ENCODE peak calls at places on chromosome 15, in six cellular contexts. S is H1, Y is GM23338, Q is HCT116, G is spleen, E is endothelial cell of umbilical vein. K is an unnamed sample.

GRCh38 chr15:40239671-40240618 is 1.1 kb downstream of the PAK6 start:
- DNase-seq in Q (no peak), S (no peak), Y (peak), G (peak), E (no peak), K (no peak)

GRCh38 chr15:76062282-76062681 is 2.5 kb downstream of the TMEM266 start:
- DNase-seq in Y (no peak), G (no peak), S (no peak), E (no peak), Q (no peak), K (no peak)

GRCh38 chr15:48914717-48915116 is 36.8 kb downstream of the EID1 start:
- DNase-seq in Q (no peak), G (no peak), S (no peak), Y (no peak), E (no peak), K (no peak)

GRCh38 chr15:63514533-63514943 is 10.1 kb downstream of the USP3 start:
- DNase-seq in S (no peak), E (peak), Y (no peak), Q (no peak), G (no peak), K (peak)

GRCh38 chr15:76866716-76867321 is 38.3 kb downstream of the SCAPER start:
- DNase-seq in G (no peak), S (no peak), Y (peak), Q (peak), E (peak), K (peak)

GRCh38 chr15:86362556-86362955 is 282.9 kb downstream of the AGBL1 start:
- DNase-seq in G (no peak), E (no peak), S (no peak), Y (no peak), Q (no peak), K (no peak)

GRCh38 chr15:91055548-91056331 is 33.3 kb upstream of the VPS33B start:
- DNase-seq in Q (peak), Y (peak), S (peak), E (peak), G (no peak), K (peak)

GRCh38 chr15:75140080-75140879 is 61.4 kb upstream of the C15orf39 start:
- DNase-seq in Y (no peak), G (no peak), E (peak), Q (no peak), S (no peak), K (no peak)

GRCh38 chr15:94306700-94307650 is 75.6 kb downstream of the MCTP2 start:
- DNase-seq in G (no peak), S (no peak), Y (no peak), Q (no peak), E (no peak), K (no peak)

GRCh38 chr15:57708047-57708446 is 1.5 kb downstream of the POLR2M start:
- DNase-seq in E (peak), G (no peak), Y (no peak), Q (no peak), S (no peak), K (no peak)

GRCh38 chr15:38690737-38691332 is 126.2 kb upstream of the RASGRP1 start:
- DNase-seq in S (peak), G (no peak), Y (peak), E (peak), Q (peak), K (no peak)

GRCh38 chr15:55587321-55588069 is 650 bp downstream of the PYGO1 start:
- DNase-seq in Y (peak), Q (no peak), S (no peak), G (no peak), E (peak), K (no peak)

GRCh38 chr15:45253330-45253729 is 1.3 kb downstream of the SLC28A2 start:
- DNase-seq in Q (no peak), Y (peak), E (no peak), S (no peak), G (no peak), K (no peak)

GRCh38 chr15:67103869-67104268 is 38.5 kb downstream of the SMAD3 start:
- DNase-seq in S (no peak), G (peak), Q (no peak), E (peak), Y (no peak), K (no peak)

GRCh38 chr15:26372712-26373111 is 400.2 kb downstream of the GABRB3 start:
- DNase-seq in G (no peak), Y (peak), S (no peak), Q (no peak), E (no peak), K (no peak)

GRCh38 chr15:82851981-82852511 is 42.6 kb downstream of the WHAMM start:
- DNase-seq in G (no peak), Q (no peak), E (no peak), Y (no peak), S (no peak), K (no peak)

GRCh38 chr15:93035953-93036810 is 52.8 kb downstream of the RGMA start:
- DNase-seq in G (peak), Q (peak), S (no peak), E (peak), Y (peak), K (no peak)

GRCh38 chr15:100768501-100768931 is 111.1 kb upstream of the ALDH1A3 start:
- DNase-seq in G (peak), S (no peak), E (no peak), Q (no peak), Y (no peak), K (no peak)

GRCh38 chr15:88623061-88623460 is 1.9 kb downstream of the AEN start:
- DNase-seq in S (no peak), Y (no peak), Q (peak), G (no peak), E (peak), K (peak)

GRCh38 chr15:77983091-77983707 is 94.3 kb downstream of the TBC1D2B start:
- DNase-seq in Y (no peak), Q (no peak), E (no peak), S (no peak), G (no peak), K (no peak)

GRCh38 chr15:59794229-59794886 is 105.2 kb upstream of the BNIP2 start:
- DNase-seq in E (no peak), S (no peak), G (no peak), Y (no peak), Q (no peak), K (no peak)

GRCh38 chr15:58019503-58020376 is 45.8 kb downstream of the ALDH1A2 start:
- DNase-seq in E (peak), Y (no peak), S (no peak), Q (no peak), G (no peak), K (no peak)

GRCh38 chr15:90750186-90750585 is 33.0 kb downstream of the BLM start:
- DNase-seq in Q (no peak), S (no peak), Y (no peak), E (no peak), G (no peak), K (no peak)

GRCh38 chr15:40155270-40155910 is 5.5 kb upstream of the BUB1B start:
- DNase-seq in E (no peak), G (no peak), S (peak), Q (no peak), Y (peak), K (no peak)

GRCh38 chr15:66721501-66721937 is 19.5 kb downstream of the SMAD6 start:
- DNase-seq in Y (no peak), E (no peak), G (peak), S (no peak), Q (no peak), K (no peak)

GRCh38 chr15:33639968-33640367 is 328.3 kb upstream of the CHRM5 start:
- DNase-seq in E (no peak), S (no peak), Q (no peak), Y (no peak), G (no peak), K (no peak)

GRCh38 chr15:43550527-43551363 is 33.3 kb downstream of the MAP1A start:
- DNase-seq in S (no peak), Q (no peak), Y (no peak), E (no peak), G (no peak), K (no peak)

GRCh38 chr15:75680007-75680789 is 32.5 kb downstream of the CSPG4 start:
- DNase-seq in Y (peak), E (no peak), Q (no peak), G (no peak), S (no peak), K (no peak)

GRCh38 chr15:88803241-88803919 is at the start of gene ACAN:
- DNase-seq in Y (peak), E (no peak), S (no peak), G (no peak), Q (no peak), K (no peak)

GRCh38 chr15:22954798-22955543 is 25.2 kb downstream of the CYFIP1 start:
- DNase-seq in Q (no peak), S (no peak), E (no peak), G (peak), Y (no peak), K (no peak)

GRCh38 chr15:63551400-63551799 is 45.8 kb upstream of the FBXL22 start:
- DNase-seq in E (peak), S (no peak), Q (no peak), G (no peak), Y (no peak), K (no peak)

GRCh38 chr15:75227663-75228280 is 26.1 kb downstream of the C15orf39 start:
- DNase-seq in Y (no peak), S (no peak), Q (no peak), G (peak), E (no peak), K (no peak)

GRCh38 chr15:100877551-100877950 is 2.1 kb upstream of the ALDH1A3 start:
- DNase-seq in S (no peak), E (no peak), Q (peak), G (no peak), Y (no peak), K (no peak)

GRCh38 chr15:53580371-53580770 is 179.1 kb downstream of the WDR72 start:
- DNase-seq in S (no peak), G (no peak), Q (no peak), E (peak), Y (no peak), K (no peak)

GRCh38 chr15:65525622-65526021 is 4.6 kb upstream of the HACD3 start:
- DNase-seq in S (no peak), Q (no peak), Y (no peak), G (no peak), E (peak), K (no peak)

GRCh38 chr15:75577401-75578205 is 1.5 kb downstream of the PTPN9 start:
- DNase-seq in E (peak), Y (peak), Q (no peak), S (no peak), G (no peak), K (no peak)

GRCh38 chr15:43516185-43516584 is 1.2 kb upstream of the MAP1A start:
- DNase-seq in Y (no peak), S (no peak), Q (no peak), E (no peak), G (no peak), K (no peak)

GRCh38 chr15:85095566-85095965 is 113.9 kb downstream of the PDE8A start:
- DNase-seq in Q (no peak), Y (no peak), S (no peak), G (no peak), E (no peak), K (no peak)

GRCh38 chr15:22913646-22914380 is 66.4 kb downstream of the CYFIP1 start:
- DNase-seq in Y (no peak), S (no peak), E (no peak), Q (no peak), G (peak), K (no peak)

DNA sequence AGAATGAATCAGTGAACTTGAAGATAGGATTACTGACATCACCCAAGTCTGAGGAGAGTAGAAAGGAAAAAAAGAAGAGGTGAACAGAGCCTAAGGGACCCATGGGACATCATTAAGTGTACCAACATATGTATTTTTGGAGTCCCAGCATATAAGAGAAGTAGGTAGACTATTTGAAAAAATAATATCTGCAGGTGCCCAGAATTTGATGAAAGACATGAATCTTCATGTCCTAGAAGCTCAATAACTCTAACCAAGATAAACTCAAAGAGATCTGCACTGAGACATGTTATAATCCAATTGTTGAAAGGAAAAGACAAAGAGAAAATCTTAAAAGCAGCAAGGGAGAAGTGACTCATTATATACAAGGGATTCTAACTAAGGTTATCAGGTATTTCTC is 39.0 kb downstream of the SPESP1 start:
- DNase-seq in Y (no peak), Q (no peak), G (no peak), S (no peak), E (no peak), K (no peak)
- TF ChIP-seq POLR2AphosphoS5 in Y (no peak), Q (no peak), G (no peak), S (no peak), E (no peak), K (no peak)

GRCh38 chr15:29676961-29677402 is 145.3 kb downstream of the TJP1 start:
- DNase-seq in G (no peak), Y (no peak), Q (no peak), E (peak), S (no peak), K (no peak)

GRCh38 chr15:29675791-29676301 is 146.4 kb downstream of the TJP1 start:
- DNase-seq in S (no peak), Q (no peak), E (no peak), G (peak), Y (peak), K (no peak)

GRCh38 chr15:29672923-29673809 is 149.1 kb downstream of the TJP1 start:
- DNase-seq in S (no peak), Y (no peak), Q (no peak), G (no peak), E (no peak), K (no peak)

GRCh38 chr15:29672446-29672845 is 149.8 kb downstream of the TJP1 start:
- DNase-seq in Q (no peak), E (no peak), S (no peak), Y (no peak), G (no peak), K (no peak)

GRCh38 chr15:29674661-29675533 is 147.4 kb downstream of the TJP1 start:
- DNase-seq in E (peak), S (peak), Q (no peak), Y (peak), G (peak), K (no peak)
- TF ChIP-seq POLR2AphosphoS5 in E (peak), S (no peak), Q (no peak), Y (peak), G (no peak), K (no peak)

GRCh38 chr15:69891070-69891491 is 206.6 kb downstream of the TLE3 start:
- DNase-seq in Q (no peak), G (no peak), S (no peak), Y (no peak), E (no peak), K (no peak)
- TF ChIP-seq POLR2AphosphoS5 in Q (no peak), G (no peak), S (no peak), Y (no peak), E (no peak), K (no peak)

GRCh38 chr15:71337197-71337845 is 222.1 kb downstream of the THSD4 start:
- DNase-seq in Y (peak), G (no peak), E (no peak), S (no peak), Q (peak), K (no peak)
- TF ChIP-seq POLR2AphosphoS5 in Y (no peak), G (no peak), E (no peak), S (no peak), Q (no peak), K (no peak)

GRCh38 chr15:68409736-68410370 is 22.1 kb downstream of the ITGA11 start:
- DNase-seq in G (peak), Y (no peak), E (no peak), Q (no peak), S (no peak), K (no peak)
- TF ChIP-seq POLR2AphosphoS5 in G (no peak), Y (no peak), E (no peak), Q (no peak), S (no peak), K (no peak)